ENCODE peak calls at places on chromosomes 13 and 19, in eight cellular contexts. S is LoVo; W is fibroblast of pulmonary artery; A is GF-D8; X is CD8-positive, alpha-beta memory T cell; M is ascending aorta; K is NCI-H1436; J is keratinocyte. R is an unnamed sample.

GRCh38 chr13:112467236-112467635 is 91.1 kb downstream of the SPACA7 start:
- DNase-seq in K (no peak), X (no peak), A (no peak), W (no peak), S (no peak), M (no peak), J (no peak), R (no peak)

GRCh38 chr13:45678282-45678681 is 23.8 kb upstream of the CBY2 start:
- DNase-seq in J (no peak), W (no peak), S (no peak), A (no peak), M (no peak), K (no peak), X (no peak), R (no peak)

GRCh38 chr13:112252744-112253590 is 123.2 kb upstream of the SPACA7 start:
- DNase-seq in W (no peak), A (no peak), X (no peak), J (no peak), K (no peak), S (no peak), M (no peak), R (no peak)

GRCh38 chr19:29963576-29963975 is 21.5 kb downstream of the URI1 start:
- DNase-seq in A (no peak), S (no peak), J (no peak), M (no peak), X (no peak), K (no peak), W (no peak), R (no peak)

GRCh38 chr13:65342938-65343337 is 1887.2 kb downstream of the PCDH9 start:
- DNase-seq in S (no peak), X (no peak), A (no peak), M (no peak), W (peak), J (no peak), K (no peak), R (no peak)

GRCh38 chr19:2960120-2960519 is 15.3 kb upstream of the ZNF77 start:
- DNase-seq in K (no peak), M (no peak), J (no peak), A (no peak), S (no peak), X (no peak), W (no peak), R (no peak)

GRCh38 chr19:41563847-41564514 is 12.0 kb upstream of the CEACAM21 start:
- DNase-seq in M (no peak), X (peak), A (no peak), S (no peak), K (no peak), J (no peak), W (no peak), R (peak)

GRCh38 chr19:1483979-1484428 is 5.0 kb upstream of the C19orf25 start:
- DNase-seq in M (no peak), J (no peak), W (no peak), S (no peak), A (no peak), X (no peak), K (no peak), R (no peak)

GRCh38 chr13:35838356-35838755 is 292.8 kb downstream of the DCLK1 start:
- DNase-seq in S (no peak), M (no peak), A (no peak), X (no peak), J (no peak), W (peak), K (no peak), R (no peak)

GRCh38 chr19:54317108-54317964 is 4.4 kb upstream of the LILRA5 start:
- DNase-seq in X (no peak), A (peak), M (no peak), J (no peak), S (no peak), K (no peak), W (no peak), R (no peak)

GRCh38 chr19:35195822-35196221 is 32.7 kb downstream of the FAM187B start:
- DNase-seq in X (no peak), W (no peak), M (no peak), J (no peak), S (no peak), K (no peak), A (no peak), R (no peak)

GRCh38 chr19:11581740-11582139 is 4.3 kb upstream of the ACP5 start:
- DNase-seq in W (peak), M (no peak), K (peak), A (no peak), J (no peak), X (no peak), S (no peak), R (no peak)

GRCh38 chr19:6126335-6126974 is 9.0 kb upstream of the ACSBG2 start:
- DNase-seq in J (peak), X (no peak), S (peak), M (no peak), A (peak), W (peak), K (peak), R (peak)

GRCh38 chr19:16364231-16364865 is 39.7 kb downstream of the KLF2 start:
- DNase-seq in X (no peak), K (no peak), W (no peak), M (no peak), S (no peak), J (no peak), A (no peak), R (no peak)

GRCh38 chr19:9622531-9622930 is 1.5 kb upstream of the ZNF561 start:
- DNase-seq in S (no peak), W (peak), M (no peak), X (no peak), K (no peak), J (no peak), A (no peak), R (peak)

R was measured in MCF 10A.